ENCODE peak calls at places on chromosomes 5 and 9, in four cellular contexts. Q, A, P and M are unnamed samples.

GRCh38 chr5:30142432-30142831 is 1051.1 kb upstream of the CDH6 start:
- DNase-seq in Q (no peak), A (no peak), P (no peak), M (no peak)

GRCh38 chr5:99317136-99317535 is 388.3 kb upstream of the CHD1 start:
- DNase-seq in Q (no peak), A (no peak), P (no peak), M (no peak)

GRCh38 chr5:120613729-120614128 is 149.6 kb downstream of the PRR16 start:
- DNase-seq in Q (no peak), A (no peak), P (peak; percentile 7), M (no peak)

GRCh38 chr9:127166651-127167524 is 44.5 kb upstream of the ANGPTL2 start:
- DNase-seq in Q (no peak), A (no peak), P (no peak), M (peak; percentile 34)

GRCh38 chr5:132641241-132641723 is 16.7 kb upstream of the IL13 start:
- DNase-seq in Q (no peak), A (no peak), P (no peak), M (no peak)

GRCh38 chr5:56251918-56252553 is 18.9 kb upstream of the ANKRD55 start:
- DNase-seq in Q (no peak), A (no peak), P (no peak), M (no peak)

GRCh38 chr5:36919238-36919637 is 42.7 kb downstream of the NIPBL start:
- DNase-seq in Q (no peak), A (no peak), P (no peak), M (no peak)

GRCh38 chr9:77712533-77713130 is 64.5 kb upstream of the GNA14 start:
- DNase-seq in Q (no peak), A (peak; percentile 17), P (no peak), M (no peak)

GRCh38 chr5:60701317-60701988 is 1.5 kb upstream of the DEPDC1B start:
- DNase-seq in Q (no peak), A (no peak), P (no peak), M (no peak)

GRCh38 chr5:69265931-69266330 is 31.2 kb downstream of the CDK7 start:
- DNase-seq in Q (peak; percentile 51), A (no peak), P (no peak), M (no peak)

GRCh38 chr9:91001146-91001611 is 199.6 kb downstream of the SYK start:
- DNase-seq in Q (no peak), A (no peak), P (peak; percentile 70), M (peak; percentile 93)

GRCh38 chr5:87069974-87070608 is 197.6 kb upstream of the RASA1 start:
- DNase-seq in Q (no peak), A (peak; percentile 29), P (peak; percentile 17), M (peak; percentile 13)

GRCh38 chr5:20559845-20560244 is 571.8 kb upstream of the CDH18 start:
- DNase-seq in Q (no peak), A (no peak), P (no peak), M (no peak)

GRCh38 chr5:66810747-66811355 is 214.7 kb downstream of the MAST4 start:
- DNase-seq in Q (no peak), A (no peak), P (no peak), M (no peak)

GRCh38 chr9:96187108-96187695 is 114.8 kb downstream of the HSD17B3 start:
- DNase-seq in Q (no peak), A (no peak), P (no peak), M (peak; percentile 79)

GRCh38 chr5:133130387-133131118 is 78.7 kb downstream of the HSPA4 start:
- DNase-seq in Q (no peak), A (no peak), P (no peak), M (peak; percentile 24)

GRCh38 chr9:6605202-6605601 is 40.3 kb downstream of the GLDC start:
- DNase-seq in Q (no peak), A (no peak), P (no peak), M (no peak)

GRCh38 chr5:143527808-143528207 is 124.3 kb upstream of the NR3C1 start:
- DNase-seq in Q (no peak), A (no peak), P (no peak), M (no peak)

GRCh38 chr5:170426149-170426767 is 37.1 kb upstream of the KCNMB1 start:
- DNase-seq in Q (no peak), A (no peak), P (no peak), M (no peak)

GRCh38 chr5:99900302-99900811 is 634.8 kb upstream of the FAM174A start:
- DNase-seq in Q (no peak), A (no peak), P (peak; percentile 69), M (peak; percentile 65)